ENCODE peak calls at places on chromosomes 2 and 18, in nine cellular contexts. One of them, this sample, is unnamed.

GRCh38 chr2:154697422-154698237 is 865 bp upstream of the KCNJ3 start:
- DNase-seq in CD8-positive, alpha-beta T cell: no peak
- DNase-seq in ovary: no peak
- DNase-seq in WERI-Rb-1: peak
- DNase-seq in left ventricle myocardium inferior: no peak
- DNase-seq in tibial artery: peak
- DNase-seq in coronary artery: no peak
- DNase-seq in heart right ventricle: peak
- DNase-seq in SK-N-SH: peak
- DNase-seq in this sample: peak

GRCh38 chr2:63399171-63399570 is 189.1 kb downstream of the WDPCP start:
- DNase-seq in SK-N-SH: no peak
- DNase-seq in coronary artery: no peak
- DNase-seq in heart right ventricle: no peak
- DNase-seq in CD8-positive, alpha-beta T cell: no peak
- DNase-seq in tibial artery: no peak
- DNase-seq in WERI-Rb-1: no peak
- DNase-seq in ovary: no peak
- DNase-seq in left ventricle myocardium inferior: no peak
- DNase-seq in this sample: no peak

GRCh38 chr18:79925656-79925979 is 25.8 kb downstream of the SLC66A2 start:
- DNase-seq in SK-N-SH: no peak
- DNase-seq in left ventricle myocardium inferior: no peak
- DNase-seq in coronary artery: peak
- DNase-seq in ovary: no peak
- DNase-seq in WERI-Rb-1: peak
- DNase-seq in heart right ventricle: no peak
- DNase-seq in CD8-positive, alpha-beta T cell: no peak
- DNase-seq in tibial artery: no peak
- DNase-seq in this sample: no peak

GRCh38 chr2:197261808-197262226 is 48.8 kb downstream of the ANKRD44 start:
- DNase-seq in CD8-positive, alpha-beta T cell: no peak
- DNase-seq in heart right ventricle: no peak
- DNase-seq in SK-N-SH: peak
- DNase-seq in coronary artery: no peak
- DNase-seq in tibial artery: no peak
- DNase-seq in ovary: no peak
- DNase-seq in left ventricle myocardium inferior: no peak
- DNase-seq in WERI-Rb-1: no peak
- DNase-seq in this sample: no peak

GRCh38 chr18:2254977-2255376 is 316.3 kb downstream of the METTL4 start:
- DNase-seq in ovary: no peak
- DNase-seq in WERI-Rb-1: no peak
- DNase-seq in heart right ventricle: no peak
- DNase-seq in SK-N-SH: no peak
- DNase-seq in coronary artery: no peak
- DNase-seq in left ventricle myocardium inferior: no peak
- DNase-seq in CD8-positive, alpha-beta T cell: no peak
- DNase-seq in tibial artery: no peak
- DNase-seq in this sample: no peak

GRCh38 chr2:186554850-186555785 is 34.7 kb upstream of the ITGAV start:
- DNase-seq in tibial artery: no peak
- DNase-seq in ovary: no peak
- DNase-seq in SK-N-SH: no peak
- DNase-seq in heart right ventricle: no peak
- DNase-seq in WERI-Rb-1: no peak
- DNase-seq in CD8-positive, alpha-beta T cell: no peak
- DNase-seq in left ventricle myocardium inferior: no peak
- DNase-seq in coronary artery: no peak
- DNase-seq in this sample: no peak

GRCh38 chr2:221285156-221285555 is 286.9 kb downstream of the EPHA4 start:
- DNase-seq in heart right ventricle: no peak
- DNase-seq in WERI-Rb-1: no peak
- DNase-seq in left ventricle myocardium inferior: no peak
- DNase-seq in CD8-positive, alpha-beta T cell: no peak
- DNase-seq in coronary artery: no peak
- DNase-seq in tibial artery: no peak
- DNase-seq in ovary: no peak
- DNase-seq in SK-N-SH: no peak
- DNase-seq in this sample: no peak

GRCh38 chr18:48529796-48530195 is 9.0 kb upstream of the CTIF start:
- DNase-seq in left ventricle myocardium inferior: no peak
- DNase-seq in coronary artery: no peak
- DNase-seq in heart right ventricle: no peak
- DNase-seq in ovary: no peak
- DNase-seq in tibial artery: no peak
- DNase-seq in WERI-Rb-1: no peak
- DNase-seq in SK-N-SH: no peak
- DNase-seq in CD8-positive, alpha-beta T cell: no peak
- DNase-seq in this sample: no peak

GRCh38 chr2:119644186-119644585 is 34.8 kb upstream of the TMEM177 start:
- DNase-seq in SK-N-SH: no peak
- DNase-seq in left ventricle myocardium inferior: no peak
- DNase-seq in heart right ventricle: no peak
- DNase-seq in CD8-positive, alpha-beta T cell: no peak
- DNase-seq in tibial artery: no peak
- DNase-seq in ovary: no peak
- DNase-seq in coronary artery: no peak
- DNase-seq in WERI-Rb-1: no peak
- DNase-seq in this sample: no peak

GRCh38 chr2:165868211-165868610 is 74.2 kb upstream of the GALNT3 start:
- DNase-seq in SK-N-SH: peak
- DNase-seq in CD8-positive, alpha-beta T cell: no peak
- DNase-seq in left ventricle myocardium inferior: no peak
- DNase-seq in tibial artery: no peak
- DNase-seq in heart right ventricle: no peak
- DNase-seq in WERI-Rb-1: no peak
- DNase-seq in coronary artery: no peak
- DNase-seq in ovary: no peak
- DNase-seq in this sample: no peak

GRCh38 chr2:120760446-120761135 is 24.9 kb downstream of the GLI2 start:
- DNase-seq in heart right ventricle: peak
- DNase-seq in tibial artery: peak
- DNase-seq in CD8-positive, alpha-beta T cell: no peak
- DNase-seq in SK-N-SH: no peak
- DNase-seq in ovary: peak
- DNase-seq in coronary artery: peak
- DNase-seq in left ventricle myocardium inferior: peak
- DNase-seq in WERI-Rb-1: no peak
- DNase-seq in this sample: no peak

GRCh38 chr2:3612639-3613523 is 18.0 kb downstream of the COLEC11 start:
- DNase-seq in coronary artery: peak
- DNase-seq in CD8-positive, alpha-beta T cell: no peak
- DNase-seq in SK-N-SH: no peak
- DNase-seq in WERI-Rb-1: no peak
- DNase-seq in ovary: peak
- DNase-seq in heart right ventricle: no peak
- DNase-seq in tibial artery: no peak
- DNase-seq in left ventricle myocardium inferior: no peak
- DNase-seq in this sample: no peak

GRCh38 chr2:18763338-18763737 is 174.0 kb upstream of the NT5C1B start:
- DNase-seq in WERI-Rb-1: no peak
- DNase-seq in tibial artery: no peak
- DNase-seq in ovary: no peak
- DNase-seq in left ventricle myocardium inferior: no peak
- DNase-seq in coronary artery: no peak
- DNase-seq in SK-N-SH: no peak
- DNase-seq in heart right ventricle: no peak
- DNase-seq in CD8-positive, alpha-beta T cell: no peak
- DNase-seq in this sample: no peak

GRCh38 chr2:16553222-16553621 is 112.4 kb downstream of the CYRIA start:
- DNase-seq in SK-N-SH: peak
- DNase-seq in WERI-Rb-1: peak
- DNase-seq in ovary: no peak
- DNase-seq in coronary artery: no peak
- DNase-seq in tibial artery: peak
- DNase-seq in CD8-positive, alpha-beta T cell: no peak
- DNase-seq in left ventricle myocardium inferior: no peak
- DNase-seq in heart right ventricle: no peak
- DNase-seq in this sample: peak

GRCh38 chr18:63879684-63880083 is 7.8 kb upstream of the SERPINB2 start:
- DNase-seq in left ventricle myocardium inferior: no peak
- DNase-seq in heart right ventricle: no peak
- DNase-seq in SK-N-SH: no peak
- DNase-seq in CD8-positive, alpha-beta T cell: no peak
- DNase-seq in WERI-Rb-1: no peak
- DNase-seq in ovary: no peak
- DNase-seq in tibial artery: no peak
- DNase-seq in coronary artery: no peak
- DNase-seq in this sample: no peak

GRCh38 chr2:223051580-223052375 is at the start of gene KCNE4:
- DNase-seq in WERI-Rb-1: peak
- DNase-seq in CD8-positive, alpha-beta T cell: no peak
- DNase-seq in heart right ventricle: peak
- DNase-seq in tibial artery: peak
- DNase-seq in left ventricle myocardium inferior: no peak
- DNase-seq in SK-N-SH: no peak
- DNase-seq in ovary: no peak
- DNase-seq in coronary artery: no peak
- DNase-seq in this sample: peak

GRCh38 chr18:49529596-49529995 is 32.3 kb upstream of the LIPG start:
- DNase-seq in heart right ventricle: no peak
- DNase-seq in SK-N-SH: no peak
- DNase-seq in left ventricle myocardium inferior: no peak
- DNase-seq in CD8-positive, alpha-beta T cell: no peak
- DNase-seq in WERI-Rb-1: no peak
- DNase-seq in tibial artery: no peak
- DNase-seq in coronary artery: no peak
- DNase-seq in ovary: no peak
- DNase-seq in this sample: no peak

GRCh38 chr2:152036611-152037469 is 62.0 kb downstream of the CACNB4 start:
- DNase-seq in left ventricle myocardium inferior: peak
- DNase-seq in ovary: peak
- DNase-seq in CD8-positive, alpha-beta T cell: peak
- DNase-seq in tibial artery: peak
- DNase-seq in SK-N-SH: peak
- DNase-seq in WERI-Rb-1: peak
- DNase-seq in heart right ventricle: peak
- DNase-seq in coronary artery: no peak
- DNase-seq in this sample: peak

GRCh38 chr2:232976176-232976575 is 36.9 kb downstream of the NGEF start:
- DNase-seq in heart right ventricle: no peak
- DNase-seq in CD8-positive, alpha-beta T cell: no peak
- DNase-seq in SK-N-SH: no peak
- DNase-seq in left ventricle myocardium inferior: no peak
- DNase-seq in WERI-Rb-1: no peak
- DNase-seq in ovary: no peak
- DNase-seq in coronary artery: no peak
- DNase-seq in tibial artery: no peak
- DNase-seq in this sample: no peak

GRCh38 chr2:128170776-128171175 is 79.8 kb downstream of the UGGT1 start:
- DNase-seq in heart right ventricle: no peak
- DNase-seq in WERI-Rb-1: no peak
- DNase-seq in ovary: no peak
- DNase-seq in SK-N-SH: no peak
- DNase-seq in left ventricle myocardium inferior: no peak
- DNase-seq in CD8-positive, alpha-beta T cell: no peak
- DNase-seq in tibial artery: no peak
- DNase-seq in coronary artery: no peak
- DNase-seq in this sample: no peak

GRCh38 chr2:107808986-107809385 is 17.7 kb upstream of the RGPD4 start:
- DNase-seq in tibial artery: no peak
- DNase-seq in SK-N-SH: no peak
- DNase-seq in coronary artery: no peak
- DNase-seq in left ventricle myocardium inferior: peak
- DNase-seq in WERI-Rb-1: no peak
- DNase-seq in heart right ventricle: peak
- DNase-seq in CD8-positive, alpha-beta T cell: no peak
- DNase-seq in ovary: no peak
- DNase-seq in this sample: no peak

GRCh38 chr2:73984203-73984921 is at the start of gene TET3:
- DNase-seq in coronary artery: no peak
- DNase-seq in CD8-positive, alpha-beta T cell: peak
- DNase-seq in tibial artery: no peak
- DNase-seq in ovary: peak
- DNase-seq in SK-N-SH: peak
- DNase-seq in left ventricle myocardium inferior: no peak
- DNase-seq in WERI-Rb-1: peak
- DNase-seq in heart right ventricle: peak
- DNase-seq in this sample: peak
- H3K27ac ChIP-seq in coronary artery: peak
- H3K27ac ChIP-seq in CD8-positive, alpha-beta T cell: peak
- H3K27ac ChIP-seq in tibial artery: peak
- H3K27ac ChIP-seq in ovary: peak
- H3K27ac ChIP-seq in SK-N-SH: no peak
- H3K27ac ChIP-seq in left ventricle myocardium inferior: peak
- H3K27ac ChIP-seq in WERI-Rb-1: peak
- H3K27ac ChIP-seq in heart right ventricle: peak
- H3K27ac ChIP-seq in this sample: peak

GRCh38 chr18:6732952-6733351 is 3.4 kb downstream of the ARHGAP28 start:
- DNase-seq in SK-N-SH: no peak
- DNase-seq in ovary: no peak
- DNase-seq in left ventricle myocardium inferior: no peak
- DNase-seq in WERI-Rb-1: no peak
- DNase-seq in CD8-positive, alpha-beta T cell: no peak
- DNase-seq in tibial artery: no peak
- DNase-seq in coronary artery: no peak
- DNase-seq in heart right ventricle: no peak
- DNase-seq in this sample: no peak
- TF ChIP-seq CTCF in SK-N-SH: no peak
- TF ChIP-seq CTCF in ovary: no peak
- TF ChIP-seq CTCF in left ventricle myocardium inferior: no peak
- TF ChIP-seq CTCF in WERI-Rb-1: no peak
- TF ChIP-seq CTCF in CD8-positive, alpha-beta T cell: no peak
- TF ChIP-seq CTCF in tibial artery: no peak
- TF ChIP-seq CTCF in coronary artery: no peak
- TF ChIP-seq CTCF in heart right ventricle: no peak
- TF ChIP-seq CTCF in this sample: no peak

GRCh38 chr2:216130346-216130951 is 21.3 kb downstream of the XRCC5 start:
- DNase-seq in CD8-positive, alpha-beta T cell: no peak
- DNase-seq in tibial artery: no peak
- DNase-seq in WERI-Rb-1: no peak
- DNase-seq in left ventricle myocardium inferior: no peak
- DNase-seq in ovary: no peak
- DNase-seq in SK-N-SH: peak
- DNase-seq in heart right ventricle: no peak
- DNase-seq in coronary artery: no peak
- DNase-seq in this sample: no peak
- H3K4me3 ChIP-seq in CD8-positive, alpha-beta T cell: no peak
- H3K4me3 ChIP-seq in tibial artery: no peak
- H3K4me3 ChIP-seq in WERI-Rb-1: no peak
- H3K4me3 ChIP-seq in left ventricle myocardium inferior: no peak
- H3K4me3 ChIP-seq in ovary: no peak
- H3K4me3 ChIP-seq in SK-N-SH: no peak
- H3K4me3 ChIP-seq in heart right ventricle: no peak
- H3K4me3 ChIP-seq in coronary artery: no peak
- H3K4me3 ChIP-seq in this sample: no peak

GRCh38 chr18:9740076-9740475 is 32.0 kb downstream of the RAB31 start:
- DNase-seq in WERI-Rb-1: no peak
- DNase-seq in CD8-positive, alpha-beta T cell: no peak
- DNase-seq in left ventricle myocardium inferior: no peak
- DNase-seq in heart right ventricle: no peak
- DNase-seq in SK-N-SH: no peak
- DNase-seq in tibial artery: no peak
- DNase-seq in coronary artery: no peak
- DNase-seq in ovary: no peak
- DNase-seq in this sample: no peak
- H3K27ac ChIP-seq in WERI-Rb-1: no peak
- H3K27ac ChIP-seq in CD8-positive, alpha-beta T cell: no peak
- H3K27ac ChIP-seq in left ventricle myocardium inferior: no peak
- H3K27ac ChIP-seq in heart right ventricle: no peak
- H3K27ac ChIP-seq in SK-N-SH: peak
- H3K27ac ChIP-seq in tibial artery: no peak
- H3K27ac ChIP-seq in coronary artery: no peak
- H3K27ac ChIP-seq in ovary: no peak
- H3K27ac ChIP-seq in this sample: no peak